ENCODE peak calls at places on chromosome X, in four cellular contexts. I is psoas muscle, X is ascending aorta, J is HL-60. S is an unnamed sample.

GRCh38 chrX:154541896-154542722 is 4.5 kb downstream of the G6PD start:
- DNase-seq in I (peak; percentile 83), X (peak; percentile 96), J (peak; percentile 85), S (peak; percentile 69)

GRCh38 chrX:37380920-37381319 is 31.8 kb downstream of the PRRG1 start:
- DNase-seq in I (no peak), X (no peak), J (no peak), S (no peak)

GRCh38 chrX:142702749-142703148 is 323.0 kb upstream of the SPANXN4 start:
- DNase-seq in I (no peak), X (no peak), J (no peak), S (no peak)

GRCh38 chrX:23844502-23845138 is 61.6 kb downstream of the SAT1 start:
- DNase-seq in I (no peak), X (no peak), J (peak; percentile 61), S (no peak)

GRCh38 chrX:150063673-150064072 is 125.4 kb upstream of the EOLA2 start:
- DNase-seq in I (no peak), X (no peak), J (no peak), S (no peak)

GRCh38 chrX:23235051-23235450 is 99.6 kb upstream of the PTCHD1 start:
- DNase-seq in I (no peak), X (no peak), J (no peak), S (no peak)

GRCh38 chrX:69289046-69289838 is 124.0 kb upstream of the PJA1 start:
- DNase-seq in I (no peak), X (no peak), J (no peak), S (no peak)

GRCh38 chrX:19863237-19864223 is 23.9 kb downstream of the SH3KBP1 start:
- DNase-seq in I (no peak), X (no peak), J (peak; percentile 66), S (no peak)

GRCh38 chrX:106863697-106864096 is 39.4 kb downstream of the RIPPLY1 start:
- DNase-seq in I (no peak), X (no peak), J (no peak), S (no peak)

DNA sequence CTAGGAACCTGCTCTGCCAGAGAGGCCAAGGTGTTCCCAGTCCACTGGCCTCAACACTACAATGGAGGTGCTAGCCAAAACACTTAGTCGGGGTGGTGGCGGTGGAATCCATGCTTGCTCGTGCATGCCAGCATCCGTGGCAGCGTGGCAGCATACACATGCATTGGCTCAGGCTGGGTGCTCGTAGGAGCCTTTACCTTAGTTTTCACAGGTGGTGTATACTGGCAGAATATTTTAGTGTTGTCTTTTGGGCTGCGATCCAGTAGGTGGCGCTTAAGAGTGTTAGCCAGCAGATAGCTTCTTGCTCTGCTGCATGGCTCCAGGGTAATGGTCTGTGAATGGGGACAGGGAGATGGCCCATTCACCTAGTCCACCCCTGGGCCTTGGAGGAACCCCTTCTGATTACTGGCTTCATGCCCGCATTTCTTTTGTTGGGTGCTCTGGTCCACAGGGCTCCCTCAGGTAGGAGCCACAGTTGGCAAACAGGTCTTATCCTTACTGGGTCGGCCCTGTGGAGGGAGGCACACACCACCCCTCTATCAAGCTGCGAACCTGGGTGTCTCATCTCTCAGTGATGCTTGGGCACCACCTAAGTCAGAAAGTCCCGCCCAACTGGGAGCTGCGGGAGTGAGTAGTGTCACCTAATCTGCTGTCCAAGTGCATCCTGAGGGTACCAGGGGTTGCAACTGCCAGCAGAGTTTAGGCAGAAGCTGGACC is 40.0 kb downstream of the RIPPLY1 start:
- DNase-seq in I (no peak), X (no peak), J (peak; percentile 9), S (no peak)
- TF ChIP-seq CTCF in I (no peak), X (no peak), J (peak; percentile 42), S (peak; percentile 22)

GRCh38 chrX:118720058-118720707 is 7.2 kb upstream of the IL13RA1 start:
- DNase-seq in I (no peak), X (no peak), J (no peak), S (no peak)

GRCh38 chrX:118724352-118724751 is 3.1 kb upstream of the IL13RA1 start:
- DNase-seq in I (no peak), X (no peak), J (no peak), S (no peak)

GRCh38 chrX:118717703-118718391 is 9.6 kb upstream of the IL13RA1 start:
- DNase-seq in I (no peak), X (no peak), J (peak; percentile 87), S (no peak)

GRCh38 chrX:118723376-118723775 is 4.0 kb upstream of the IL13RA1 start:
- DNase-seq in I (no peak), X (no peak), J (no peak), S (no peak)

GRCh38 chrX:118718737-118719136 is 8.7 kb upstream of the IL13RA1 start:
- DNase-seq in I (no peak), X (no peak), J (peak; percentile 66), S (no peak)
- H3K27ac ChIP-seq in I (no peak overlapping the region), X (peak overlapping the region; percentile 37), J (peak overlapping the region; percentile 75), S (peak overlapping the region; percentile 13)

GRCh38 chrX:7071390-7071789 is 76.1 kb upstream of the STS start:
- DNase-seq in I (no peak), X (no peak), J (no peak), S (no peak)

GRCh38 chrX:7065473-7065872 is 82.0 kb upstream of the STS start:
- DNase-seq in I (no peak), X (no peak), J (no peak), S (no peak)

GRCh38 chrX:7069556-7069955 is 78.0 kb upstream of the STS start:
- DNase-seq in I (no peak), X (no peak), J (no peak), S (no peak)

GRCh38 chrX:7067266-7067665 is 80.2 kb upstream of the STS start:
- DNase-seq in I (no peak), X (no peak), J (no peak), S (no peak)

DNA sequence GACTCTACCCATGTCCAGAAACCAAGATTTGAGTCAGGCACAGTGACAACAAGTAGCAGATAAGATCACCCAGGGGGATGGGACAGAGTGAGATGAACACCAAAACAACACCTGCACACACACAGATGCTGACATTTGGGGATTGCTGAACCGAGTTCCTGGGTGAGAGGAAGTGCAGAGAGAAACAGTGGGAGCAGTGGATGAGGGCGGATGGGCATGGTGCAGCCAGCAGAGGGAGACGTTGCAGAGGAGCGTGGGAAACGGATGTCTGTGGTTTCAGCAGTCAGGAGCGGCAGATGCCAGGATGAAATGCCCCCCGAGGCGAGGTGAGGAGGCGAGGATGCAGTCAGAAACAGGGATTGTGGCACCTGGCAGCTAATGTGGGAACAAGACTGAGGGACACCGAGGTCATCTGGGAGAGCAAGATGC is 78.6 kb upstream of the STS start:
- DNase-seq in I (no peak), X (no peak), J (no peak), S (no peak)
- TF ChIP-seq CTCF in I (no peak), X (no peak), J (no peak), S (no peak)

DNA sequence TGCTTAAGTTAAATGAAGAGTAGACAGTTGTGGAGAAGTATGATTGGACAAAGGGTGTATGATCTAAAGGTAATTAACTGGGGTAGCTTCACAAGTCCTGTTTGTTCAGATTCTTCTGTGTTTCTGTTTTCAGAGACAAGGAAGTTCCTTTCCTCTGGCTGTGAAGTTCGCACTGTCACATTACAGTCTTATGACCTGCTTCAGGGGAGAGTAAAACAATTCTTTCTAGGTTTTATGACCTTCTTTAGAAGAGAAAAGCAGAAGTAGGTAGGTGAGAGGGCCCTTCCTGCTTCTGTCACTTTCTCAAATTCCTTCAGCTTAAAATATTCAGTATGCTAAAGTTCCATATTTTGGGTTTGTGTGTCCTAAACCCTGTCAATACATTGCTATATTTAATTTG is 211.9 kb downstream of the SOX3 start:
- DNase-seq in I (no peak), X (no peak), J (no peak), S (no peak)
- H3K27ac ChIP-seq in I (no peak overlapping the region), X (no peak overlapping the region), J (no peak overlapping the region), S (no peak overlapping the region)

DNA sequence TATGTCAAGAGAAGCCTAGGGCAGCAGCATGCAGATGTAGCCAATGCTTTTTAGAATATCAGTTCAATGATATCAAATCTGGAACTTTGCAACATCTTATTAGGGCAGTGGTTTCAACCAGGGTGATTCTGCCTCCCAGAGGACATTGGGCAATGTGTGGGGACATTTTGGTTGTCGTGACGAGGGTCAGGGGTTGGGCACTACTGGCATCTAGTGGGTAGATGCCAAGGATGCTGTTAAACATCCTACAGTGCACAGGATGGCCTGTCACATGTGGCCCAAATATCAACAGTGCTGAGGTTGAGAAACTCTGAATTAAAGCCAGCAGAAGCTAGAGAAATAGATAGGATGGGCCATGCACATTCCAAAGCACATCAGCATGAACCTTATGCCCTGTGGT is 152.3 kb downstream of the AMELX start:
- DNase-seq in I (no peak), X (no peak), J (no peak), S (no peak)
- TF ChIP-seq CTCF in I (no peak), X (no peak), J (no peak), S (no peak)

GRCh38 chrX:22135171-22135711 is 103.1 kb downstream of the PHEX start:
- DNase-seq in I (no peak), X (no peak), J (no peak), S (no peak)
- H3K27ac ChIP-seq in I (no peak overlapping the region), X (peak overlapping the region; percentile 48), J (no peak overlapping the region), S (no peak overlapping the region)

DNA sequence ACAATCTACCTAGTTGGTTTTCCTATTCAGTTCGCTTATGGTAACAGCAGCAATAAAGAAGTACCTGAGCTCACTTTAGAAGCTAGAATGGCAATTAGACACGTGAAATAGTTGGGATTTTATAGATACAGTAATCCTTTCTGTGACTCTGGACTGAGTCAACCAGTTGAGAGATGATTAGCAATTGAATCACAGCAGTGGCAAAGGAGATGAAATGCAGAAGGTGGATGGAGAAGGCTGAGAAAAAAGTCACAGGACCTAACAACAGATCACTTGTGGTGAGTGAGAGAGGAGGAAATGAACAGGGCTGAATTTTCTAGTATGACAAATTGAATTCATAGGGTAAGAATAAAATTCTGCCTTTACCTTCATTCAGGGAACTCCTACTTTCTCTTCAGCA is 197.1 kb upstream of the MAGEB18 start:
- DNase-seq in I (no peak), X (no peak), J (no peak), S (no peak)
- TF ChIP-seq CTCF in I (no peak), X (no peak), J (no peak), S (no peak)

S was measured in left lung.